ENCODE peak calls at places on chromosome 20, in six cellular contexts. One of them, this sample, is unnamed.

GRCh38 chr20:41138527-41139226 is 1.3 kb downstream of the PLCG1 start:
- DNase-seq in fibroblast of pulmonary artery: peak
- DNase-seq in neural progenitor cell: peak
- DNase-seq in effector memory CD4-positive, alpha-beta T cell: no peak
- DNase-seq in suprapubic skin: no peak
- DNase-seq in heart right ventricle: no peak
- DNase-seq in this sample: peak

GRCh38 chr20:24241466-24241865 is 228.0 kb upstream of the SYNDIG1 start:
- DNase-seq in neural progenitor cell: no peak
- DNase-seq in heart right ventricle: no peak
- DNase-seq in fibroblast of pulmonary artery: no peak
- DNase-seq in suprapubic skin: no peak
- DNase-seq in effector memory CD4-positive, alpha-beta T cell: no peak
- DNase-seq in this sample: no peak

GRCh38 chr20:9389321-9389720 is 125.1 kb upstream of the LAMP5 start:
- DNase-seq in effector memory CD4-positive, alpha-beta T cell: no peak
- DNase-seq in fibroblast of pulmonary artery: no peak
- DNase-seq in heart right ventricle: no peak
- DNase-seq in suprapubic skin: no peak
- DNase-seq in neural progenitor cell: no peak
- DNase-seq in this sample: no peak

GRCh38 chr20:23147964-23148720 is 62.0 kb upstream of the CD93 start:
- DNase-seq in neural progenitor cell: no peak
- DNase-seq in fibroblast of pulmonary artery: peak
- DNase-seq in heart right ventricle: no peak
- DNase-seq in suprapubic skin: peak
- DNase-seq in effector memory CD4-positive, alpha-beta T cell: no peak
- DNase-seq in this sample: no peak

GRCh38 chr20:17795449-17796095 is 95.8 kb downstream of the BANF2 start:
- DNase-seq in effector memory CD4-positive, alpha-beta T cell: no peak
- DNase-seq in heart right ventricle: no peak
- DNase-seq in suprapubic skin: no peak
- DNase-seq in neural progenitor cell: no peak
- DNase-seq in fibroblast of pulmonary artery: no peak
- DNase-seq in this sample: no peak

GRCh38 chr20:434221-434620 is 26.1 kb downstream of the RBCK1 start:
- DNase-seq in suprapubic skin: peak
- DNase-seq in effector memory CD4-positive, alpha-beta T cell: no peak
- DNase-seq in neural progenitor cell: no peak
- DNase-seq in fibroblast of pulmonary artery: no peak
- DNase-seq in heart right ventricle: no peak
- DNase-seq in this sample: no peak

GRCh38 chr20:50017160-50017559 is 34.4 kb downstream of the SNAI1 start:
- DNase-seq in effector memory CD4-positive, alpha-beta T cell: no peak
- DNase-seq in fibroblast of pulmonary artery: no peak
- DNase-seq in neural progenitor cell: no peak
- DNase-seq in suprapubic skin: no peak
- DNase-seq in heart right ventricle: no peak
- DNase-seq in this sample: no peak

GRCh38 chr20:10423735-10424134 is 10.3 kb downstream of the MKKS start:
- DNase-seq in effector memory CD4-positive, alpha-beta T cell: no peak
- DNase-seq in fibroblast of pulmonary artery: no peak
- DNase-seq in heart right ventricle: no peak
- DNase-seq in suprapubic skin: no peak
- DNase-seq in neural progenitor cell: no peak
- DNase-seq in this sample: no peak

GRCh38 chr20:48793776-48794175 is 34.0 kb downstream of the PREX1 start:
- DNase-seq in heart right ventricle: no peak
- DNase-seq in suprapubic skin: no peak
- DNase-seq in neural progenitor cell: no peak
- DNase-seq in fibroblast of pulmonary artery: no peak
- DNase-seq in effector memory CD4-positive, alpha-beta T cell: no peak
- DNase-seq in this sample: no peak

GRCh38 chr20:21391495-21392298 is 5.6 kb downstream of the NKX2-4 start:
- DNase-seq in fibroblast of pulmonary artery: no peak
- DNase-seq in effector memory CD4-positive, alpha-beta T cell: no peak
- DNase-seq in heart right ventricle: no peak
- DNase-seq in neural progenitor cell: peak
- DNase-seq in suprapubic skin: no peak
- DNase-seq in this sample: no peak

GRCh38 chr20:22383156-22383555 is 201.2 kb downstream of the FOXA2 start:
- DNase-seq in effector memory CD4-positive, alpha-beta T cell: no peak
- DNase-seq in heart right ventricle: no peak
- DNase-seq in suprapubic skin: no peak
- DNase-seq in fibroblast of pulmonary artery: peak
- DNase-seq in neural progenitor cell: no peak
- DNase-seq in this sample: no peak

GRCh38 chr20:2402271-2402980 is 21.7 kb downstream of the TGM6 start:
- DNase-seq in effector memory CD4-positive, alpha-beta T cell: no peak
- DNase-seq in fibroblast of pulmonary artery: peak
- DNase-seq in suprapubic skin: no peak
- DNase-seq in neural progenitor cell: peak
- DNase-seq in heart right ventricle: no peak
- DNase-seq in this sample: no peak

GRCh38 chr20:47506850-47507249 is 5.2 kb downstream of the NCOA3 start:
- DNase-seq in fibroblast of pulmonary artery: no peak
- DNase-seq in neural progenitor cell: peak
- DNase-seq in effector memory CD4-positive, alpha-beta T cell: no peak
- DNase-seq in heart right ventricle: no peak
- DNase-seq in suprapubic skin: no peak
- DNase-seq in this sample: no peak

GRCh38 chr20:49610701-49611538 is 43.0 kb upstream of the PTGIS start:
- DNase-seq in neural progenitor cell: peak
- DNase-seq in suprapubic skin: peak
- DNase-seq in heart right ventricle: peak
- DNase-seq in effector memory CD4-positive, alpha-beta T cell: peak
- DNase-seq in fibroblast of pulmonary artery: peak
- DNase-seq in this sample: peak

GRCh38 chr20:45912344-45912682 is 358 bp upstream of the PLTP start:
- DNase-seq in effector memory CD4-positive, alpha-beta T cell: no peak
- DNase-seq in fibroblast of pulmonary artery: no peak
- DNase-seq in heart right ventricle: no peak
- DNase-seq in neural progenitor cell: no peak
- DNase-seq in suprapubic skin: no peak
- DNase-seq in this sample: no peak
- H3K4me3 ChIP-seq in effector memory CD4-positive, alpha-beta T cell: peak
- H3K4me3 ChIP-seq in fibroblast of pulmonary artery: peak
- H3K4me3 ChIP-seq in heart right ventricle: peak
- H3K4me3 ChIP-seq in neural progenitor cell: peak
- H3K4me3 ChIP-seq in suprapubic skin: peak
- H3K4me3 ChIP-seq in this sample: peak

DNA sequence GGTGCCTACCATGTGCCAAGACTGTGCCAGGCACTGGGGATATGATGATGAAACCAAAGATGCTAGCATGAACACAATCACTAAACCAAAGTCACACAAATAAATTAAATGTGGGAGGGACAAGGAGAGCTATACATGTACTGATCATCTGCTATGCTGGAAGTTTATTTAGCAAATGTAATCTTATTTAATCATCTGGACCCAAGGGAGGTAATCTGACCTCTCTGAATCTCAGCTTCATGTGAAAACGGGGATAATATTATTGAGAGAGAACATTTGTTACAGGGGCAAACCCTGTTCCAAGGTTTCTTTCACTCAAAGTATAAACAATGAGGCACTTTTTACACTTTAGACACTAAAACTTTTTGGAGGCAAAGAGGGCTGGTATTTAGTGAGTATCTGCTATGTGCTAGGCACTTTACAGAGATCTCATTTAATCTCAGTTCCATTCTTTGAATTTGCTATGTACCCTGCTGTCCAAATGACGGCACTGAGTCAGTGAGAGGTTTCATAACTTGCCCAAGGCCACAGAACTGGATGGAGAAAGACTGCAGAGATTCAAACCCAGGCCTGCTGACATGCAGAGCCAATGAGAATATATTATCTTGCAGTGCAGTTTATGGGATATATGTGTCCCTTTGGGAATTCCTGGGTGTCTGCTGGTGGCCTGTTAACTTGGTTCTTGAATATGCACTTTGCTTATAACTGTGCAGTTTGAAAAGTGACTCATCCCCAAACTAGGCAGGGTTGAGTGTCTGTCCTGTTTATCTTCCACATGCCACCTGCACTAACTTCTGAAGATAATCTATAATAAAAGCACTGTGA is 3.3 kb upstream of the ASXL1 start:
- DNase-seq in suprapubic skin: no peak
- DNase-seq in effector memory CD4-positive, alpha-beta T cell: no peak
- DNase-seq in fibroblast of pulmonary artery: peak
- DNase-seq in heart right ventricle: no peak
- DNase-seq in neural progenitor cell: no peak
- DNase-seq in this sample: no peak
- H3K4me3 ChIP-seq in suprapubic skin: no peak
- H3K4me3 ChIP-seq in effector memory CD4-positive, alpha-beta T cell: no peak
- H3K4me3 ChIP-seq in fibroblast of pulmonary artery: no peak
- H3K4me3 ChIP-seq in heart right ventricle: no peak
- H3K4me3 ChIP-seq in neural progenitor cell: no peak
- H3K4me3 ChIP-seq in this sample: no peak

GRCh38 chr20:57137676-57138075 is 128.8 kb downstream of the BMP7 start:
- DNase-seq in neural progenitor cell: no peak
- DNase-seq in heart right ventricle: no peak
- DNase-seq in suprapubic skin: no peak
- DNase-seq in effector memory CD4-positive, alpha-beta T cell: no peak
- DNase-seq in fibroblast of pulmonary artery: no peak
- DNase-seq in this sample: no peak

GRCh38 chr20:57136734-57137133 is 129.7 kb downstream of the BMP7 start:
- DNase-seq in effector memory CD4-positive, alpha-beta T cell: no peak
- DNase-seq in neural progenitor cell: no peak
- DNase-seq in suprapubic skin: no peak
- DNase-seq in heart right ventricle: no peak
- DNase-seq in fibroblast of pulmonary artery: no peak
- DNase-seq in this sample: no peak

GRCh38 chr20:57133926-57134650 is 132.4 kb downstream of the BMP7 start:
- DNase-seq in heart right ventricle: no peak
- DNase-seq in neural progenitor cell: no peak
- DNase-seq in effector memory CD4-positive, alpha-beta T cell: no peak
- DNase-seq in fibroblast of pulmonary artery: no peak
- DNase-seq in suprapubic skin: no peak
- DNase-seq in this sample: no peak

GRCh38 chr20:57134804-57135203 is 131.6 kb downstream of the BMP7 start:
- DNase-seq in heart right ventricle: no peak
- DNase-seq in fibroblast of pulmonary artery: no peak
- DNase-seq in suprapubic skin: no peak
- DNase-seq in neural progenitor cell: no peak
- DNase-seq in effector memory CD4-positive, alpha-beta T cell: no peak
- DNase-seq in this sample: no peak

DNA sequence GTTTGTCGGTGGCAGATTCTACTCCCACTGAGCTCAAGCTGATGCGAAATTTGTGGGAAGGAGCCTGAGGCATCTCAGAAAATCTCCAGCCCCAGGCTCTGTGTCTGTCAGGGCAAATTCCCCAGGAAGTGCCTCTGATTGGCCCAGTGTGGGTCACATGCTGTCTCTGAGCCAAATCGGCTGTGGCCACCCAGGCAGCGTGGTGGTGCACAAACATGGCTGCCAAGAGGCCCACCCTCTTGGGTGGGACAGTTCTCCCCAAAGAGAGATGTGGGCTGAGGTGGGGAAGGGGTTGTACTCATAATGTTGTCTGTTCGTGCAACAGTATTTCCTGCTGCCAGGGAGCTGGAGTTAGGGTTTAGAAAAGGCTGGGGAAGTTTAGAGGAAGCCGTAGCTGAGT is 130.6 kb downstream of the BMP7 start:
- DNase-seq in heart right ventricle: no peak
- DNase-seq in neural progenitor cell: no peak
- DNase-seq in fibroblast of pulmonary artery: no peak
- DNase-seq in effector memory CD4-positive, alpha-beta T cell: no peak
- DNase-seq in suprapubic skin: no peak
- DNase-seq in this sample: no peak
- H3K4me3 ChIP-seq in heart right ventricle: no peak
- H3K4me3 ChIP-seq in neural progenitor cell: no peak
- H3K4me3 ChIP-seq in fibroblast of pulmonary artery: no peak
- H3K4me3 ChIP-seq in effector memory CD4-positive, alpha-beta T cell: no peak
- H3K4me3 ChIP-seq in suprapubic skin: no peak
- H3K4me3 ChIP-seq in this sample: no peak

DNA sequence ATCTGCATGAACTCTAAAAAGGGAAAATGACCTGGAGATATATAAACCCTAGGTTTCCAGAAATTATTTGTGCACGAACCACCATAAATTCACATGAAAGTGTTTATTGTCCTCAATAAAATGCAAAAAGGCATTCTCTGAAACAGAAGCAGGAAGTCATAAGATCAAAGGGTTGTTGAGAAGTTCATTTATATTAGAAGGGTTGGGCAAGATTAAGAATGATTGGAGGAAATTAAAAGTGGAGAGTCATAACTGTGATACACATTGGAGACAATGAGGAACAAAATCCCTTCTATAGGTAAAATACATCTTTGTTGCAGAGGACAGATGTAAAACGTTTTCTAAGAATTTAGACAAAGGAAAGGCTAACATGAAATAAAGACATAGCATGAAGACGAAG is 476.8 kb downstream of the CBLN4 start:
- DNase-seq in fibroblast of pulmonary artery: no peak
- DNase-seq in neural progenitor cell: no peak
- DNase-seq in heart right ventricle: no peak
- DNase-seq in effector memory CD4-positive, alpha-beta T cell: no peak
- DNase-seq in suprapubic skin: no peak
- DNase-seq in this sample: no peak
- H3K4me3 ChIP-seq in fibroblast of pulmonary artery: no peak
- H3K4me3 ChIP-seq in neural progenitor cell: no peak
- H3K4me3 ChIP-seq in heart right ventricle: no peak
- H3K4me3 ChIP-seq in effector memory CD4-positive, alpha-beta T cell: no peak
- H3K4me3 ChIP-seq in suprapubic skin: no peak
- H3K4me3 ChIP-seq in this sample: no peak

GRCh38 chr20:36991708-36992107 is 40.2 kb upstream of the SAMHD1 start:
- DNase-seq in heart right ventricle: no peak
- DNase-seq in fibroblast of pulmonary artery: no peak
- DNase-seq in effector memory CD4-positive, alpha-beta T cell: no peak
- DNase-seq in neural progenitor cell: no peak
- DNase-seq in suprapubic skin: no peak
- DNase-seq in this sample: no peak
- H3K4me3 ChIP-seq in heart right ventricle: no peak
- H3K4me3 ChIP-seq in fibroblast of pulmonary artery: no peak
- H3K4me3 ChIP-seq in effector memory CD4-positive, alpha-beta T cell: no peak
- H3K4me3 ChIP-seq in neural progenitor cell: no peak
- H3K4me3 ChIP-seq in suprapubic skin: no peak
- H3K4me3 ChIP-seq in this sample: no peak

GRCh38 chr20:19212524-19213502 is at the start of gene SLC24A3:
- DNase-seq in fibroblast of pulmonary artery: peak
- DNase-seq in effector memory CD4-positive, alpha-beta T cell: no peak
- DNase-seq in neural progenitor cell: peak
- DNase-seq in suprapubic skin: peak
- DNase-seq in heart right ventricle: peak
- DNase-seq in this sample: no peak
- H3K4me3 ChIP-seq in fibroblast of pulmonary artery: no peak
- H3K4me3 ChIP-seq in effector memory CD4-positive, alpha-beta T cell: no peak
- H3K4me3 ChIP-seq in neural progenitor cell: peak
- H3K4me3 ChIP-seq in suprapubic skin: peak
- H3K4me3 ChIP-seq in heart right ventricle: peak
- H3K4me3 ChIP-seq in this sample: no peak

DNA sequence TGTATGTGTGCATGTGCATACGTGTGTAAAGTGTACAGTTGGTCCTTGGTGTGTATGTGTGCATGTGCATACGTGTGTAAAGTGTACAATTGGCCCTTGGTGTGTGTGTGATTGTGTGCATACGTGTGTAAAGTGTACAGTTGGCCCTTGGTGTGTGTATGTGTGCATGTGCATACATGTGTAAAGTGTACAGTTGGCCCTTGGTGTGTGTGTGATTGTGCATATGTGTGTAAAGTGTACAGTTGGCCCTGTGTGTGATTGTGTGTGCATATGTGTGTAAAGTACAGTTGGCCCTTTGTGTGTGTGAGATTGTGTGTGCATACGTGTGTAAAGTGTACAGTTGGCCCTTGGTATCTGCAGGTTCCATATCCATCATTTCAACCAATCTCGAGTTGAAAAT is 5.1 kb upstream of the LIME1 start:
- DNase-seq in fibroblast of pulmonary artery: no peak
- DNase-seq in suprapubic skin: no peak
- DNase-seq in effector memory CD4-positive, alpha-beta T cell: no peak
- DNase-seq in heart right ventricle: no peak
- DNase-seq in neural progenitor cell: no peak
- DNase-seq in this sample: no peak
- H3K4me3 ChIP-seq in fibroblast of pulmonary artery: no peak
- H3K4me3 ChIP-seq in suprapubic skin: no peak
- H3K4me3 ChIP-seq in effector memory CD4-positive, alpha-beta T cell: no peak
- H3K4me3 ChIP-seq in heart right ventricle: no peak
- H3K4me3 ChIP-seq in neural progenitor cell: no peak
- H3K4me3 ChIP-seq in this sample: no peak

This sample was measured in CD8-positive, alpha-beta T cell.